ENCODE peak calls at places on chromosomes 4 and X, in eight cellular contexts. Y, H, C, I, X, R, U and L are unnamed samples.

GRCh38 chr4:142909908-142910307 is 63.8 kb upstream of the INPP4B start:
- DNase-seq in Y (peak), U (no peak), X (no peak), C (peak), R (no peak), I (no peak), H (no peak), L (peak)

GRCh38 chr4:137663376-137664054 is 131.2 kb upstream of the PCDH18 start:
- DNase-seq in Y (peak), R (no peak), X (no peak), U (no peak), C (no peak), H (no peak), I (no peak), L (no peak)

GRCh38 chr4:1004557-1005485 is 6.6 kb upstream of the FGFRL1 start:
- DNase-seq in R (no peak), H (no peak), C (no peak), X (no peak), U (no peak), Y (no peak), I (no peak), L (no peak)

GRCh38 chr4:158046345-158046744 is 126.5 kb downstream of the GASK1B start:
- DNase-seq in U (no peak), I (no peak), H (no peak), C (peak), X (peak), Y (peak), R (no peak), L (no peak)

GRCh38 chr4:55670695-55671094 is 34.6 kb upstream of the NMU start:
- DNase-seq in H (no peak), U (no peak), C (no peak), R (no peak), X (no peak), I (no peak), Y (no peak), L (no peak)

GRCh38 chr4:138912714-138913340 is 102.8 kb upstream of the NOCT start:
- DNase-seq in R (no peak), H (no peak), I (no peak), Y (no peak), X (no peak), C (no peak), U (no peak), L (no peak)

GRCh38 chrX:49977319-49978090 is 55.1 kb downstream of the CLCN5 start:
- DNase-seq in H (no peak), I (no peak), C (no peak), U (no peak), Y (no peak), R (no peak), X (no peak), L (no peak)

GRCh38 chr4:2928242-2929155 is 34.7 kb downstream of the NOP14 start:
- DNase-seq in C (no peak), H (no peak), R (peak), X (no peak), I (no peak), Y (no peak), U (no peak), L (no peak)

GRCh38 chrX:48897157-48897620 is 379 bp downstream of the TIMM17B start:
- DNase-seq in Y (peak), I (peak), U (peak), X (peak), H (peak), R (peak), C (peak), L (peak)

GRCh38 chrX:44062842-44063241 is 89.7 kb upstream of the NDP start:
- DNase-seq in R (no peak), C (peak), U (no peak), I (no peak), X (no peak), H (no peak), Y (no peak), L (no peak)

GRCh38 chrX:128623361-128623760 is 571.2 kb upstream of the ACTRT1 start:
- DNase-seq in R (peak), U (no peak), X (no peak), Y (no peak), H (no peak), I (no peak), C (no peak), L (no peak)

GRCh38 chrX:71228063-71228642 is 5.1 kb downstream of the GJB1 start:
- DNase-seq in H (no peak), I (no peak), R (no peak), C (no peak), Y (no peak), U (no peak), X (no peak), L (no peak)

GRCh38 chr4:117085185-117085701 is at the start of gene TRAM1L1:
- DNase-seq in X (peak), U (peak), I (no peak), C (peak), Y (peak), R (peak), H (peak), L (peak)

GRCh38 chrX:68944211-68944610 is 115.4 kb downstream of the EFNB1 start:
- DNase-seq in U (no peak), Y (no peak), X (no peak), C (no peak), R (no peak), I (no peak), H (no peak), L (no peak)

GRCh38 chrX:136063340-136064079 is 78.3 kb downstream of the SLC9A6 start:
- DNase-seq in I (peak), H (no peak), Y (no peak), R (no peak), C (no peak), U (peak), X (peak), L (no peak)

GRCh38 chr4:99801005-99801699 is 15.5 kb upstream of the DAPP1 start:
- DNase-seq in I (no peak), X (no peak), H (no peak), C (no peak), R (no peak), U (no peak), Y (no peak), L (no peak)

GRCh38 chr4:71550220-71551190 is 211.7 kb downstream of the SLC4A4 start:
- DNase-seq in X (peak), I (no peak), U (peak), H (no peak), C (peak), R (no peak), Y (peak), L (peak)

GRCh38 chrX:1581132-1581531 is 10.3 kb upstream of the AKAP17A start:
- DNase-seq in X (peak), C (no peak), R (no peak), Y (peak), H (no peak), U (peak), I (peak), L (no peak)

GRCh38 chr4:814312-814850 is 11.5 kb downstream of the CPLX1 start:
- DNase-seq in H (no peak), I (no peak), U (no peak), X (no peak), Y (no peak), C (no peak), R (peak), L (no peak)

GRCh38 chrX:153554519-153555167 is 37.2 kb downstream of the ATP2B3 start:
- DNase-seq in R (peak), Y (peak), C (peak), X (peak), U (peak), I (peak), H (peak), L (peak)

GRCh38 chrX:68084765-68085164 is 348.5 kb downstream of the OPHN1 start:
- DNase-seq in U (peak), R (no peak), I (peak), X (no peak), Y (peak), H (peak), C (peak), L (peak)

GRCh38 chr4:100008048-100008447 is 58.0 kb upstream of the H2AZ1 start:
- DNase-seq in C (peak), R (no peak), H (peak), U (peak), Y (peak), X (peak), I (no peak), L (peak)

GRCh38 chrX:13283512-13283911 is 36.3 kb downstream of the ATXN3L start:
- DNase-seq in H (no peak), R (no peak), U (no peak), C (peak), Y (no peak), X (no peak), I (no peak), L (peak)

GRCh38 chrX:30971761-30972603 is 82.9 kb upstream of the TAB3 start:
- DNase-seq in U (peak), R (no peak), C (peak), I (no peak), X (peak), H (peak), Y (peak), L (peak)

GRCh38 chr4:830776-831482 is 5.0 kb upstream of the CPLX1 start:
- DNase-seq in H (no peak), U (no peak), X (no peak), I (no peak), R (peak), C (no peak), Y (no peak), L (no peak)

GRCh38 chr4:108352664-108353308 is 184.1 kb upstream of the LEF1 start:
- DNase-seq in R (no peak), C (no peak), H (no peak), I (no peak), U (no peak), Y (no peak), X (no peak), L (no peak)

GRCh38 chrX:6159468-6159867 is 69.2 kb downstream of the NLGN4X start:
- DNase-seq in R (no peak), C (peak), H (no peak), I (no peak), U (no peak), Y (no peak), X (no peak), L (no peak)

GRCh38 chr4:179307297-179308136 is 1865.3 kb upstream of the AGA start:
- DNase-seq in Y (peak), U (peak), I (no peak), H (peak), C (peak), X (peak), R (no peak), L (peak)

GRCh38 chrX:115068896-115069295 is 51.5 kb upstream of the IL13RA2 start:
- DNase-seq in I (no peak), R (peak), C (no peak), X (no peak), Y (no peak), H (no peak), U (no peak), L (no peak)

GRCh38 chr4:146340798-146341197 is 126.5 kb downstream of the REELD1 start:
- DNase-seq in H (no peak), X (no peak), I (no peak), C (peak), R (no peak), U (peak), Y (peak), L (peak)
- H3K4me3 ChIP-seq in H (no peak), X (no peak), I (no peak), C (no peak), R (no peak), U (no peak), Y (no peak), L (no peak)

DNA sequence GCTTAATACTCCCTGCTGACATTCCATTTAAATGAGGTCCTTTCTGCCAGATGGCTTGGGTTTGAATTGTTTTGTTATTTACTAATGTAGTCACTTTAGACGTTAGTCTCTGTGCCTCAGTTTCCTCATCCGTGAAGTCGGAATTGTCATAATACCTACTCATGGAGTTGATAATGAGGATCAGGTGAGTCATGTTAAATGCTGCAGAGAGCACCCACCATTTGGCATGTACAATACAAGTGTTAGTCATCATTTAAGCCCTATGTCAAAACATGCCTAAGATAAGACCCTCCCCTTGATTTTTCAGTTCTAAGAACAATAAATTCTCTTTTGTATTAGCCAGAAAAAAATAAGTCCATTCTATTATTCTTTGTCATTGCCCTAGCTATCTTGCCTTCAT is 534.8 kb upstream of the HTR2C start:
- DNase-seq in Y (no peak), I (no peak), R (no peak), U (no peak), C (no peak), H (no peak), X (no peak), L (no peak)
- H3K4me3 ChIP-seq in Y (no peak), I (no peak), R (no peak), U (no peak), C (no peak), H (no peak), X (no peak), L (no peak)

GRCh38 chr4:10204401-10205058 is 87.9 kb upstream of the WDR1 start:
- DNase-seq in R (no peak), X (no peak), C (no peak), U (no peak), H (no peak), Y (no peak), I (no peak), L (peak)
- H3K4me3 ChIP-seq in R (no peak), X (no peak), C (no peak), U (no peak), H (no peak), Y (no peak), I (no peak), L (no peak)

GRCh38 chr4:86940176-86940575 is 5.4 kb downstream of the AFF1 start:
- DNase-seq in Y (peak), R (no peak), I (no peak), H (no peak), U (no peak), C (peak), X (no peak), L (peak)
- H3K4me3 ChIP-seq in Y (peak), R (no peak), I (no peak), H (no peak), U (no peak), C (no peak), X (no peak), L (no peak)

DNA sequence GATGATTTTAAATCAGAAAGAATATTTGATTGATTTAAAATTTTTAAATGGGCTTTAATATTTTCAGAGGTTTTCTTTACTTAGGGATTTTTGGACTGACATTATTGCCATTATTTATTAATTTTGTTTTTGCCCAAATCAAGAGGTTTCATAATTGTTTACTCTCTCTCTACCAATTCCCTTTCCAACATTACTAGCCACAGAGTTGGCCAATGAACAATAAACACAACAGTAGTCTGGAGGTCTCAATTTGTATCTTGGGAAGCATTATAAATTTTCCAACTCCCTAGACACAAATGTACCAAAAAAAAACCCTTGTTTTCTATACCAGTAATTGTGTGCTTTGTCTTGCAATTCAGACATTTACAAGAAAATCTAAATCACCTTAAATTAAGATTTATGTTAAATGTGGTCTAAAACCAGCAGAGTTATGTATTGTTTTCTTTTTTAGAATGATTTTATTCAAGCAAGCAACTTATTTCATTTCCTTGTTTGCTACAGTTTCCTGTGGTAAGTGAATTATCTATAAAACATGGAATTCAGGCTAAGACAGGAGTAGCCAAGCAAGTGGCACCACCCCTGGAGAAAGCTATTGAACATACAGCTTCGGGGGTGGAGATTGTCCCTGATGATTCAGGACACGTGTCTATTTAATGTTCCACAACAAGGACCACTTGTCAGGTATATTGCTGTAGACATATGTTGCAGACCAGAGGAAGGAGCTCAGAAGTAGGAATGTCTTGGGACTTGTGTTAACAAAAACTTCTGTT is 622 bp downstream of the KLKB1 start:
- DNase-seq in R (no peak), U (no peak), I (no peak), H (no peak), X (no peak), C (no peak), Y (no peak), L (no peak)
- H3K4me3 ChIP-seq in R (peak), U (no peak), I (no peak), H (no peak), X (no peak), C (peak), Y (peak), L (no peak)

DNA sequence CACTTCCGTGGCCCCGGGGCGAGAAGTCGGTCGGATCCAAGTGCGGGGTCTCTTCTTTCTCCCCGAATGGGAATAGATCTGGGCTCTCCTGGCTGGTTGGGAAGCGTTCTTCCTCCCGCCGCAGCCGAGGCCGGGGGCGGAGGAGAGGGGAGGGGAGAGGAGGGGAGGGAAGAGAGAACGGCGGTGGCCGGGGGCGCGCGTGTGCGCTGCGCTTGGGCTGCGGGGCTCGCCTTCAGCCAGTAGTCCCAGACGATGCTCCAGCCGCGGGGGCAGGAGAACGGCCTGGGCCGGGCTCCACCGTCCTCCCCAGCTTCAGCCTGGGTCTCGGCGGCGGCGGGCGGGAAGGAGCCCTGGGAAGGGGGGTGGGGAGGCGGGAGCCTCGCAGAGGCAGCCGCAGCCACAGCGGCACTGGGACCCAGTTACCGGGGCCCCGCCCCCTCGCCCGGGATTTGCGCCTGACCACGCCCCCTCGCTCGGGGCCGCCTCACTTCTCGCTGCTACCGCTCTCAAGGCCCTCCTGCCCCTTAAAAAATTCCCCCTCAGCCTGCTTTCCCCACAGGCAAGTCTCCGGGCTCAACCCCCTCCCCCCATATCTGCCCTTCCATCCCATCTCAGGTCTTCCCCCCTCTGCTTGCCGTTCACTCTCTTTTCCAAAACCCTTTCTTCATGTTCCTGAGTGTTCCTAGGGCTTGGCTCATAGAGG is at the start of gene FGD1:
- DNase-seq in H (no peak), C (peak), U (peak), I (peak), X (peak), R (peak), Y (peak), L (peak)
- H3K4me3 ChIP-seq in H (peak), C (peak), U (peak), I (peak), X (peak), R (peak), Y (peak), L (peak)

DNA sequence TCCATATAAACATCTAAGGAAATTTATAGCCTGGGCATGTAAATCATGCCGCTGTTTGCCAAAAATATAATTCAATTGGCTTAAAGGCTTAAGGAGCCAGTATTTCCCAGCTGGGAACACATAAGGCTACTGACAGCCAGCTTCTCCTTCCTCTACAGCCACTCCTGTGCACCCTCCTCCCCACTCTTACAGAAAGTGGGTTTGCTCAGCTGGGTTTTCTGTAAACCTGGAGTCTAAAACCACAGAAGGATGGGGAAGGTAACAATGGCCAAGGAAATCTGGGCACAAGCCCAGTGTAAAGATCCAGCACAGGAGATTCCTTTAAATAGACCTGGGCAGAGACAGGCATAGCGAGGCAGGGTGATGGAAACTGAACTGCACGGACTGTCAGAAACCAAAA is 18.5 kb downstream of the ACSL1 start:
- DNase-seq in I (no peak), U (peak), X (no peak), R (no peak), Y (no peak), H (no peak), C (peak), L (no peak)
- H3K4me3 ChIP-seq in I (no peak), U (no peak), X (no peak), R (no peak), Y (no peak), H (no peak), C (no peak), L (no peak)

GRCh38 chr4:184217569-184218131 is at the start of gene ENPP6:
- DNase-seq in Y (no peak), C (no peak), I (no peak), R (no peak), X (no peak), H (no peak), U (no peak), L (no peak)
- H3K4me3 ChIP-seq in Y (no peak), C (no peak), I (no peak), R (no peak), X (no peak), H (no peak), U (no peak), L (no peak)

DNA sequence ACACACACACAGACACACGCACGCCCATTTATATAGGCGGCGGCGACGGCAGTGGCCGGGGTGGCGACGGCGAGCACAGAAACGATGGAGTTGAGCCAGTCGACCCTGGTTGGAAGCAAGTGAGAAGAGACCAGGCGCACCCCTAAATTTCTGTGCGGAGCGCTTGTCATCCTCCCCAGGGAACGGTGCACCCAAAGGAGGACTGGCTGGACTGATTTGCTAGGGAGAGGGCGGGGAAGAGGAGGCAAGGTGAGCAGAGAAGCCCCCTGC is 296 bp downstream of the NHS start:
- DNase-seq in U (no peak), H (no peak), I (no peak), Y (no peak), X (no peak), C (peak), R (no peak), L (no peak)
- H3K4me3 ChIP-seq in U (peak), H (peak), I (peak), Y (peak), X (peak), C (peak), R (peak), L (peak)